ENCODE peak calls at places on chromosomes 13 and 19, in six cellular contexts. G is esophagus muscularis mucosa, S is fibroblast of mammary gland, X is progenitor cell of endocrine pancreas, E is fibroblast of pulmonary artery, Q is upper lobe of left lung. H is an unnamed sample.

GRCh38 chr13:54573186-54573585 is 1544.6 kb downstream of the OLFM4 start:
- DNase-seq in G (no peak), S (no peak), X (no peak), E (no peak), Q (peak), H (no peak)

GRCh38 chr19:1811942-1812425 is at the start of gene ATP8B3:
- DNase-seq in G (no peak), S (no peak), X (no peak), E (no peak), Q (peak), H (no peak)

GRCh38 chr13:51912091-51912490 is 50.3 kb downstream of the CCDC70 start:
- DNase-seq in G (no peak), S (no peak), X (no peak), E (no peak), Q (no peak), H (no peak)

GRCh38 chr13:49567501-49567900 is 17.9 kb downstream of the RCBTB1 start:
- DNase-seq in G (no peak), S (no peak), X (no peak), E (no peak), Q (no peak), H (no peak)

GRCh38 chr13:32309812-32310706 is 5.1 kb downstream of the ZAR1L start:
- DNase-seq in G (no peak), S (peak), X (no peak), E (peak), Q (no peak), H (peak)

GRCh38 chr13:55214851-55215345 is 1925.8 kb upstream of the PRR20A start:
- DNase-seq in G (no peak), S (no peak), X (no peak), E (no peak), Q (no peak), H (no peak)

GRCh38 chr13:50437252-50437651 is 406.2 kb downstream of the DLEU7 start:
- DNase-seq in G (no peak), S (peak), X (no peak), E (no peak), Q (no peak), H (no peak)

GRCh38 chr13:102091231-102091630 is 310.6 kb downstream of the FGF14 start:
- DNase-seq in G (no peak), S (peak), X (no peak), E (no peak), Q (no peak), H (peak)

GRCh38 chr13:44063881-44064280 is 184.2 kb downstream of the LACC1 start:
- DNase-seq in G (no peak), S (peak), X (no peak), E (no peak), Q (no peak), H (no peak)

GRCh38 chr19:45677351-45678230 is 9.6 kb downstream of the GIPR start:
- DNase-seq in G (no peak), S (peak), X (peak), E (peak), Q (peak), H (peak)

GRCh38 chr19:7830272-7830771 is 304 bp downstream of the EVI5L start:
- DNase-seq in G (no peak), S (no peak), X (no peak), E (no peak), Q (no peak), H (no peak)

GRCh38 chr19:21463449-21464105 is 41.8 kb upstream of the ZNF429 start:
- DNase-seq in G (no peak), S (no peak), X (peak), E (no peak), Q (no peak), H (no peak)

GRCh38 chr19:30848626-30849322 is 476.6 kb downstream of the ZNF536 start:
- DNase-seq in G (peak), S (no peak), X (no peak), E (no peak), Q (no peak), H (no peak)

GRCh38 chr13:45149964-45150363 is 29.7 kb downstream of the GTF2F2 start:
- DNase-seq in G (no peak), S (no peak), X (no peak), E (no peak), Q (no peak), H (no peak)

GRCh38 chr19:1015782-1016646 is 4.9 kb downstream of the TMEM259 start:
- DNase-seq in G (no peak), S (no peak), X (no peak), E (no peak), Q (peak), H (no peak)

GRCh38 chr19:40603071-40603718 is 2.0 kb downstream of the LTBP4 start:
- DNase-seq in G (no peak), S (no peak), X (no peak), E (peak), Q (no peak), H (no peak)

GRCh38 chr19:22935151-22935550 is 67.8 kb downstream of the ZNF728 start:
- DNase-seq in G (no peak), S (no peak), X (no peak), E (no peak), Q (no peak), H (no peak)

GRCh38 chr19:47713046-47714021 is at the start of gene EHD2:
- DNase-seq in G (no peak), S (peak), X (no peak), E (peak), Q (peak), H (peak)

GRCh38 chr19:38317104-38317612 is 1.4 kb upstream of the YIF1B start:
- DNase-seq in G (no peak), S (no peak), X (no peak), E (no peak), Q (no peak), H (no peak)

GRCh38 chr13:58994778-58995177 is 1169.0 kb downstream of the DIAPH3 start:
- DNase-seq in G (no peak), S (no peak), X (no peak), E (peak), Q (no peak), H (no peak)

GRCh38 chr19:12331211-12331941 is 2.1 kb downstream of the ZNF563 start:
- DNase-seq in G (no peak), S (no peak), X (no peak), E (no peak), Q (no peak), H (no peak)

GRCh38 chr19:35882074-35882832 is 13.9 kb downstream of the APLP1 start:
- DNase-seq in G (no peak), S (peak), X (no peak), E (peak), Q (no peak), H (peak)

GRCh38 chr13:101139076-101139475 is 277.2 kb downstream of the NALCN start:
- DNase-seq in G (no peak), S (peak), X (no peak), E (no peak), Q (no peak), H (peak)

GRCh38 chr13:47397739-47398138 is 500.9 kb upstream of the HTR2A start:
- DNase-seq in G (no peak), S (peak), X (no peak), E (no peak), Q (no peak), H (peak)

GRCh38 chr13:29924482-29924884 is 74.1 kb upstream of the UBL3 start:
- DNase-seq in G (no peak), S (peak), X (no peak), E (peak), Q (no peak), H (peak)

GRCh38 chr19:37594982-37595382 is 306 bp downstream of the ZNF540 start:
- DNase-seq in G (peak), S (peak), X (peak), E (no peak), Q (peak), H (no peak)

GRCh38 chr13:62360609-62361008 is 945.0 kb upstream of the PCDH20 start:
- DNase-seq in G (no peak), S (no peak), X (no peak), E (no peak), Q (no peak), H (no peak)

GRCh38 chr13:98198683-98199082 is 21.6 kb upstream of the RNF113B start:
- DNase-seq in G (no peak), S (no peak), X (no peak), E (no peak), Q (no peak), H (no peak)
- TF ChIP-seq CTCF in G (no peak), S (no peak), X (no peak), E (no peak), Q (no peak), H (no peak)

GRCh38 chr13:71477735-71478134 is 389.3 kb downstream of the DACH1 start:
- DNase-seq in G (no peak), S (no peak), X (no peak), E (no peak), Q (no peak), H (peak)
- TF ChIP-seq CTCF in G (no peak), S (peak), X (peak), E (peak), Q (no peak), H (peak)

GRCh38 chr19:5447700-5448311 is 7.4 kb upstream of the ZNRF4 start:
- DNase-seq in G (no peak), S (no peak), X (no peak), E (no peak), Q (no peak), H (no peak)

GRCh38 chr19:5445667-5446066 is 9.6 kb upstream of the ZNRF4 start:
- DNase-seq in G (no peak), S (peak), X (no peak), E (no peak), Q (no peak), H (peak)

GRCh38 chr19:5443723-5444122 is 11.5 kb upstream of the ZNRF4 start:
- DNase-seq in G (no peak), S (no peak), X (no peak), E (no peak), Q (no peak), H (no peak)

GRCh38 chr19:5445071-5445470 is 10.1 kb upstream of the ZNRF4 start:
- DNase-seq in G (no peak), S (no peak), X (no peak), E (no peak), Q (no peak), H (no peak)

GRCh38 chr19:5444431-5444830 is 10.8 kb upstream of the ZNRF4 start:
- DNase-seq in G (no peak), S (no peak), X (no peak), E (no peak), Q (no peak), H (no peak)
- TF ChIP-seq CTCF in G (no peak), S (no peak), X (no peak), E (no peak), Q (no peak), H (no peak)

GRCh38 chr13:85798999-85799646 is at the start of gene SLITRK6:
- DNase-seq in G (no peak), S (peak), X (no peak), E (peak), Q (no peak), H (peak)
- TF ChIP-seq CTCF in G (no peak), S (no peak), X (no peak), E (peak), Q (no peak), H (no peak)

DNA sequence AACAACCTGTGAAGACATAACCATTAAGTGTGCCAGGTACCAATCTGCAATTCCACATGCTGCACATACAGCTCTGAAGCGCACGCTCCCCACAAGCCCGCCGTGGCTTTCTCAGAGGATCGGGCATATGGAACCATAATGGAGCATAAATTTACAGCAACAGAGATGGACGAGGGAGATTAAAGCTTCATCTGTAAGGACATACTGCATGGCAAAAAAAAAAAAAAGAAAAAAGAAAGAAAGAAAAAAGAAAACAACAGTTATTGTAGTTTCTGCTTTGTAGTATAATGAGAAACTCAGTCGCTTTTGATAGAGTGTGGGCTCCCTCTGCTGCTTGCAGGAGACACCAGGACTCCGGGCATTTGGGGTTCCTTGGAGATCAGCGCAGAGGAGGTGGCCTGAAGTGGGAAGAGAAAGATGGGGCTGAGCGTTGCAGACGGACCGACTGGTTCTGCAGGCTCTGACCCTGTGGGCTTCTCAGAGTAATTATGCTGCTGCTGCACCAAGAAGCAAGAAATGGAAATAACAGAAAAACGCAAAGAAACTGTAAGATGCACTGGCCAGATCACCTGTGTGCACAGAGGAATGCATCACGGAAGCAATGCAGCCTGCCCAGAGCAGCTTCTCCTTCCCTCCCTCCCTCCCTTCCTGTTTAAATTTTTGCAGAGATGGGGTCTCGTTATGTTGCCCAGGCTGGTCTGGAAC is 10.8 kb upstream of the PDCD5 start:
- DNase-seq in G (no peak), S (peak), X (peak), E (peak), Q (no peak), H (peak)
- TF ChIP-seq CTCF in G (peak), S (peak), X (peak), E (peak), Q (peak), H (peak)

DNA sequence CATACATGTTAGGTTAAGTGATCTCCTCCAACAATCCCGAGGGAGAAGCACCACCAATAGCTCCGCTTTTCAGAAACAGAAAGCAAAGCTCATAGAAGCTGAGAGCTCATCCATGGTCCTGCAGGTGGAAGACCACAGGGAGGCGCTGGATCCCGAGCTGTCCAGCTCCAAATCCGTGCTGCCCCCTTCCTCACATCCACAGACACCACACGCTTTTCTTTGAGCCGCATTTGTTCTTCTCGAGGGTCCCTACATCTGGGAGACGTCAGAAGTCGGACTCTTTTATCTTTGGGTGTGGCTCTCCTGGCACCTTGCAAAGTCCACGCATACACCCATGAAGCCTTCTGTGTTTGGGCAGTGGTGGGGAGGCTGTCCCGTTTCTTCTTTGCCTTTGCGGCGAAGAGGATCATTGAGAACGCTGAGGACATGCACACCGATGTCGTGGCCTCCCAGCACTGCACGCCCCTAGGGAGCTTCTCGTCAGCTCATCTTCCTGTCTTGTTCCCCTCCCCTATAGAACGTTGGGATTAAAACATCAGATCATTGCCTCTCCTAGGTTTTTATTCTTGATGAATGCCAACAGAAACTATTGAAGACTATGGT is 184.8 kb downstream of the TEX29 start:
- DNase-seq in G (no peak), S (no peak), X (no peak), E (no peak), Q (no peak), H (no peak)
- TF ChIP-seq CTCF in G (no peak), S (no peak), X (peak), E (no peak), Q (no peak), H (no peak)

DNA sequence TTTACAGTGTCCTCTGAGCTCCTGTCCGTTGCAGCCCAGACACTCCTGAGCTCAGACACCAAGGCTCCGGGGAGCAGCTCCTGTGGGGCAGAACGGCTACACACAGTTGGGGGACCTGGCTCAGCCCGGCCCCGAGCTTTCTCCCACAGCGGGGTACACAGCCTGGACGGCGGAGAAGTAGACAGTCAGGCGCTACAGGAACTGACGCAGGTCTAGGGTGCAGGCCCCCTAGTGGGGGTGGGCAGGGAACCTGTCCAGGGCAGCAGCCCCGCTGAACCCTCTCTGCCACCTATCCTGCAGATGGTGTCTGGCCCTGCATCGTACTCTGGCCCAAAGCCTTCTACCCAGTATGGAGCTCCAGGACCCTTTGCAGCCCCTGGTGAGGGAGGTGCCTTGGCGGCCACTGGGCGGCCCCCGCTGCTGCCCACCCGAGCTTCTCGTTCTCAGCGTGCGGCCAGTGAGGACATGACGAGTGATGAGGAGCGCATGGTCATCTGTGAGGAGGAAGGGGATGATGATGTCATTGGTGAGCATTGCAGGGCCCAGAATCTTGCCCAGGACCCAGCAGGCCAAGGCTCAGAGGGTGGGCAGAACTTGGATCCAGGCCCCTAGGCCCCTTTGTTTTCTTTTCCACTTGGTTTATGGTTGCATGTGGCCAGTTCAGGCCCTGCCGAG is 12.9 kb upstream of the PRR19 start:
- DNase-seq in G (no peak), S (no peak), X (no peak), E (no peak), Q (peak), H (no peak)
- TF ChIP-seq CTCF in G (no peak), S (no peak), X (no peak), E (no peak), Q (no peak), H (no peak)

H was measured in MCF 10A.